ENCODE peak calls at places on chromosomes 16 and 17, in five cellular contexts. One of them, this sample, is unnamed.

GRCh38 chr17:5912927-5913565 is 157.1 kb upstream of the WSCD1 start:
- DNase-seq in neural progenitor cell: no peak
- DNase-seq in endothelial cell of umbilical vein: no peak
- DNase-seq in keratinocyte: no peak
- DNase-seq in neuronal stem cell: no peak
- DNase-seq in this sample: no peak

GRCh38 chr16:53201900-53202299 is 147.1 kb downstream of the CHD9 start:
- DNase-seq in neuronal stem cell: no peak
- DNase-seq in endothelial cell of umbilical vein: no peak
- DNase-seq in keratinocyte: no peak
- DNase-seq in neural progenitor cell: no peak
- DNase-seq in this sample: no peak

GRCh38 chr16:22189473-22190168 is 16.5 kb upstream of the EEF2K start:
- DNase-seq in neuronal stem cell: no peak
- DNase-seq in keratinocyte: no peak
- DNase-seq in neural progenitor cell: no peak
- DNase-seq in endothelial cell of umbilical vein: peak
- DNase-seq in this sample: peak

GRCh38 chr16:66901626-66902025 is 17.1 kb downstream of the CDH16 start:
- DNase-seq in neuronal stem cell: no peak
- DNase-seq in endothelial cell of umbilical vein: no peak
- DNase-seq in neural progenitor cell: no peak
- DNase-seq in keratinocyte: no peak
- DNase-seq in this sample: no peak

GRCh38 chr16:3610698-3611144 is 685 bp downstream of the SLX4 start:
- DNase-seq in neuronal stem cell: peak
- DNase-seq in endothelial cell of umbilical vein: peak
- DNase-seq in keratinocyte: no peak
- DNase-seq in neural progenitor cell: no peak
- DNase-seq in this sample: peak

GRCh38 chr16:57008440-57008839 is 19.1 kb downstream of the NLRC5 start:
- DNase-seq in keratinocyte: no peak
- DNase-seq in endothelial cell of umbilical vein: no peak
- DNase-seq in neural progenitor cell: no peak
- DNase-seq in neuronal stem cell: no peak
- DNase-seq in this sample: no peak

GRCh38 chr17:7043544-7044268 is at the start of gene SLC16A11:
- DNase-seq in keratinocyte: no peak
- DNase-seq in endothelial cell of umbilical vein: peak
- DNase-seq in neuronal stem cell: no peak
- DNase-seq in neural progenitor cell: peak
- DNase-seq in this sample: peak

GRCh38 chr16:23949630-23950290 is 114.0 kb downstream of the PRKCB start:
- DNase-seq in endothelial cell of umbilical vein: no peak
- DNase-seq in neural progenitor cell: no peak
- DNase-seq in neuronal stem cell: no peak
- DNase-seq in keratinocyte: no peak
- DNase-seq in this sample: no peak

GRCh38 chr16:23148513-23149266 is 562 bp downstream of the USP31 start:
- DNase-seq in neural progenitor cell: peak
- DNase-seq in endothelial cell of umbilical vein: peak
- DNase-seq in neuronal stem cell: peak
- DNase-seq in keratinocyte: no peak
- DNase-seq in this sample: peak

GRCh38 chr16:1749152-1750117 is 21.9 kb downstream of the NME3 start:
- DNase-seq in endothelial cell of umbilical vein: no peak
- DNase-seq in neural progenitor cell: no peak
- DNase-seq in neuronal stem cell: no peak
- DNase-seq in keratinocyte: no peak
- DNase-seq in this sample: peak

GRCh38 chr17:40363480-40363838 is 1.1 kb downstream of the GJD3 start:
- DNase-seq in endothelial cell of umbilical vein: peak
- DNase-seq in keratinocyte: no peak
- DNase-seq in neuronal stem cell: no peak
- DNase-seq in neural progenitor cell: peak
- DNase-seq in this sample: peak

GRCh38 chr16:11774065-11774626 is 22.9 kb downstream of the ZC3H7A start:
- DNase-seq in keratinocyte: no peak
- DNase-seq in neural progenitor cell: no peak
- DNase-seq in neuronal stem cell: no peak
- DNase-seq in endothelial cell of umbilical vein: no peak
- DNase-seq in this sample: no peak

GRCh38 chr16:16014329-16015224 is 65.2 kb downstream of the ABCC1 start:
- DNase-seq in neural progenitor cell: no peak
- DNase-seq in endothelial cell of umbilical vein: peak
- DNase-seq in keratinocyte: no peak
- DNase-seq in neuronal stem cell: no peak
- DNase-seq in this sample: peak

GRCh38 chr16:4519274-4520058 is 19.1 kb downstream of the CDIP1 start:
- DNase-seq in neural progenitor cell: no peak
- DNase-seq in neuronal stem cell: no peak
- DNase-seq in endothelial cell of umbilical vein: no peak
- DNase-seq in keratinocyte: no peak
- DNase-seq in this sample: no peak

DNA sequence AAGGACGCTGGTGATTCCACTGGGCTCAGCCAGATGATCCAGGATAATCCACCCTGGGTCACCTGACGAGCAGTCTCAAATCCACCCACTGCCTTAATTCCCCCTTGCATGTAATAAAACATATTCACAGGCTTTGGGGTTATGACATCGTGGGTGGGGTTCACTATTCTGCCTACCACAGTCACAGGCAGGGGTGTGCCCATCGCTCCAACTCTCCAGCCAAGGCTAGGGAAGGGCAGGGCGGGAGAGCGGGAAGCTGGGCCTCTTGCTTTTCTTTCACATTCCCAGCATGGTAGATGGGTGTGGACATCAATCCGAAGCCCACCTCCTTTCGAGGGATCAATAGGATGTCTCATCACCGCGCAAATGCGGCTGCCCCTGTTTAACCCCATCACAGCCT is 12.7 kb upstream of the CD300LD start:
- DNase-seq in neural progenitor cell: no peak
- DNase-seq in neuronal stem cell: no peak
- DNase-seq in endothelial cell of umbilical vein: no peak
- DNase-seq in keratinocyte: no peak
- DNase-seq in this sample: no peak
- H3K4me2 ChIP-seq in neural progenitor cell: no peak
- H3K4me2 ChIP-seq in neuronal stem cell: no peak
- H3K4me2 ChIP-seq in endothelial cell of umbilical vein: no peak
- H3K4me2 ChIP-seq in keratinocyte: peak
- H3K4me2 ChIP-seq in this sample: no peak

GRCh38 chr16:68469728-68470460 is 21.6 kb upstream of the SMPD3 start:
- DNase-seq in neural progenitor cell: no peak
- DNase-seq in keratinocyte: no peak
- DNase-seq in neuronal stem cell: no peak
- DNase-seq in endothelial cell of umbilical vein: peak
- DNase-seq in this sample: no peak
- H2AFZ ChIP-seq in neural progenitor cell: no peak
- H2AFZ ChIP-seq in keratinocyte: no peak
- H2AFZ ChIP-seq in neuronal stem cell: no peak
- H2AFZ ChIP-seq in endothelial cell of umbilical vein: peak
- H2AFZ ChIP-seq in this sample: peak

GRCh38 chr16:65064131-65064530 is 57.7 kb downstream of the CDH11 start:
- DNase-seq in neuronal stem cell: no peak
- DNase-seq in neural progenitor cell: no peak
- DNase-seq in endothelial cell of umbilical vein: no peak
- DNase-seq in keratinocyte: no peak
- DNase-seq in this sample: no peak

GRCh38 chr16:65061935-65062334 is 59.9 kb downstream of the CDH11 start:
- DNase-seq in endothelial cell of umbilical vein: no peak
- DNase-seq in neural progenitor cell: no peak
- DNase-seq in neuronal stem cell: no peak
- DNase-seq in keratinocyte: no peak
- DNase-seq in this sample: peak

GRCh38 chr16:65065031-65065430 is 56.8 kb downstream of the CDH11 start:
- DNase-seq in keratinocyte: no peak
- DNase-seq in neural progenitor cell: no peak
- DNase-seq in neuronal stem cell: no peak
- DNase-seq in endothelial cell of umbilical vein: no peak
- DNase-seq in this sample: no peak

GRCh38 chr16:65061263-65061662 is 60.6 kb downstream of the CDH11 start:
- DNase-seq in keratinocyte: no peak
- DNase-seq in neuronal stem cell: no peak
- DNase-seq in neural progenitor cell: no peak
- DNase-seq in endothelial cell of umbilical vein: no peak
- DNase-seq in this sample: no peak

DNA sequence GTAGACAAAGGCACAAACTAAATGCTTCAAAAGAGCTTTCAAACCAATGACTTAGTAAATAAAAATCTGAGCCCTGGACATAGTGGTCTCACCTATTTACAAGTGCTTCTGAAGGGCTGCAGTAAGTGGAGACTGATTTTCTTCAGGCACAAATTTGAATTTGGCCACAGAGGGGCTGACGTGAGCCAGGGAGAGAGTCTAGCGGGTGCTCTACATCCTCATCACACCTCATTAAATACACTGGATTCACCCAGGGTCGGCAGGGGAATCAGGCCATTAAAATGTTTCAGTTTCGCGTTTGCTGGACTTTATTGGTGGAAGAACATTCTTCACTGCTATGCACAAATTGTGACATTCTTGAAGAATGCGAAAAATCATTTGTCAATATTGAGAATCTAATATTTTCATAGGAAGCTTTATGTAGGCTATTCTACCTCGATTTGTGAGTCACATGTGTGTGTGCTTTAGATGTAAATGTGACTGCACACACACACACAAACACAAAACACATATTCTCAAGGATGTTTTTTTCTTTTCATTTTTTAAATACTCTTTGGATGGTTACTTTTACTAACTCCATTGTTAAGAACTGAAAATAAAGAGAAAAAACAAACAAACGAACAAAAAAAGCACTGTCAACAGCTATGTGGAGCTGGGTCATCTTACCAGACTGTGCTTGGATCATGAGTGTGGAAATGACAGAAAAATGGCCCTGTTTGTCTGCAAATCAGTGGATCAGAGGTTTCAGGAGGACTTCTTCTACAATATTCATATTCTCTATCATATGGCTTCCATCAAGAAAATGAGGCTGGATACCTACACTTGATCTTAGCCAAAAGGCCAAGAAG is 58.9 kb downstream of the CDH11 start:
- DNase-seq in endothelial cell of umbilical vein: no peak
- DNase-seq in neural progenitor cell: no peak
- DNase-seq in neuronal stem cell: no peak
- DNase-seq in keratinocyte: no peak
- DNase-seq in this sample: no peak
- H3K27ac ChIP-seq in endothelial cell of umbilical vein: no peak
- H3K27ac ChIP-seq in neural progenitor cell: no peak
- H3K27ac ChIP-seq in neuronal stem cell: no peak
- H3K27ac ChIP-seq in keratinocyte: no peak
- H3K27ac ChIP-seq in this sample: no peak

DNA sequence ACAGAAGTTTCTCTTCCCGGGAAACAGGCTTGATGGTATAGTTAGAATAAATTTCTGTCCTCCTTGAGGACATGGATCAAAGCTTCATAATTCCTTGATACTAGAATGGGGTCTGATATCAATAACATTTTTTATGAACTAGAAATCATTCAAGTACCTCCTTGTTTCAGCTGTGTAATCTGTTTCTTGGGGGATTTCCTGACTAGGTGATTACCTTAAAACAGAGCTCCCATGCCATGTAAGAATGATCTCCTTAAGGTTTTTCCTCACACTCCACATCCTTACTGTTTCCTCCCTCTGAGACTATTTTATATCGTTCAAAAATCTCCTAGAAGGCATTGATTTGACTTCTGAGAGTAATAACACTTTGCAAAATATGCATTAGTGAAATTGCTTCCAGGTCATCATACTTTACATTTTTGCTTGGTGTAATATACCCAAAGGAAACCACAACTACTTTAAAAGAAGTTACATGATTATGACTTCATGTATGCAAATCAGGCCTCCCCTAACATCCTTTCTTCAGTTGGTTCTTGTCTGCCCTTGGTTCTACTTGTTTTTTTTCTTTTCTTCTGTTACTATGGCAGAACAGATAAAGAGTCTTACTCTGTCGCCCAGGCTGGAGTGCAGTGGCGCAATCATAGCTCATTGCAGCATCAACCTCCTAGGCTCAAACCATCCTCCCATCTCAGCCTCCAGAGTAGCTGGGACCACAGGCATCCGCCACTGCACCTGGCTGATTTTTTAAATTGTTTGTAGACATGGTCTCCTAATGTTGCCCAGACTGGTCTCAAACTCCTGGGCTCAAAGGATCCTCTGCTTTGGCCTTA is 388.8 kb downstream of the ZFHX3 start:
- DNase-seq in neuronal stem cell: no peak
- DNase-seq in neural progenitor cell: no peak
- DNase-seq in endothelial cell of umbilical vein: no peak
- DNase-seq in keratinocyte: no peak
- DNase-seq in this sample: peak
- H3K4me2 ChIP-seq in neuronal stem cell: no peak
- H3K4me2 ChIP-seq in neural progenitor cell: no peak
- H3K4me2 ChIP-seq in endothelial cell of umbilical vein: no peak
- H3K4me2 ChIP-seq in keratinocyte: no peak
- H3K4me2 ChIP-seq in this sample: no peak